ENCODE peak calls at places on chromosomes 1 and 21, in six cellular contexts. One of them, this sample, is unnamed. For H3K4me1, the result is how much of the 10 kb centered on the place peaks cover.

GRCh38 chr1:28297826-28298225 is 31.0 kb upstream of the MED18 start:
- DNase-seq in ovary: no peak
- DNase-seq in A673: no peak
- DNase-seq in breast epithelium: no peak
- DNase-seq in suprapubic skin: no peak
- DNase-seq in cardiac muscle cell: no peak
- DNase-seq in this sample: no peak

GRCh38 chr1:107883562-107883961 is 81.4 kb downstream of the VAV3 start:
- DNase-seq in breast epithelium: no peak
- DNase-seq in cardiac muscle cell: peak
- DNase-seq in A673: no peak
- DNase-seq in suprapubic skin: no peak
- DNase-seq in ovary: no peak
- DNase-seq in this sample: no peak

GRCh38 chr1:202861420-202862121 is 27.4 kb downstream of the RABIF start:
- DNase-seq in suprapubic skin: peak
- DNase-seq in cardiac muscle cell: peak
- DNase-seq in breast epithelium: peak
- DNase-seq in ovary: peak
- DNase-seq in A673: peak
- DNase-seq in this sample: peak

GRCh38 chr1:207076181-207076949 is 12.3 kb upstream of the C4BPB start:
- DNase-seq in ovary: no peak
- DNase-seq in breast epithelium: no peak
- DNase-seq in suprapubic skin: no peak
- DNase-seq in cardiac muscle cell: no peak
- DNase-seq in A673: no peak
- DNase-seq in this sample: no peak

GRCh38 chr1:200351826-200352549 is 57.8 kb downstream of the ZNF281 start:
- DNase-seq in breast epithelium: no peak
- DNase-seq in ovary: no peak
- DNase-seq in cardiac muscle cell: no peak
- DNase-seq in A673: no peak
- DNase-seq in suprapubic skin: no peak
- DNase-seq in this sample: no peak

GRCh38 chr1:231278100-231278790 is 37.2 kb downstream of the GNPAT start:
- DNase-seq in breast epithelium: peak
- DNase-seq in ovary: no peak
- DNase-seq in A673: peak
- DNase-seq in cardiac muscle cell: peak
- DNase-seq in suprapubic skin: no peak
- DNase-seq in this sample: no peak

GRCh38 chr1:151210830-151211229 is 12.5 kb downstream of the PIP5K1A start:
- DNase-seq in A673: no peak
- DNase-seq in cardiac muscle cell: no peak
- DNase-seq in breast epithelium: no peak
- DNase-seq in suprapubic skin: no peak
- DNase-seq in ovary: no peak
- DNase-seq in this sample: no peak

GRCh38 chr1:231613419-231614349 is 12.9 kb upstream of the DISC1 start:
- DNase-seq in breast epithelium: no peak
- DNase-seq in A673: no peak
- DNase-seq in ovary: no peak
- DNase-seq in suprapubic skin: no peak
- DNase-seq in cardiac muscle cell: no peak
- DNase-seq in this sample: no peak

GRCh38 chr1:112956503-112957132 is 622 bp upstream of the SLC16A1 start:
- DNase-seq in cardiac muscle cell: no peak
- DNase-seq in suprapubic skin: peak
- DNase-seq in ovary: no peak
- DNase-seq in breast epithelium: no peak
- DNase-seq in A673: no peak
- DNase-seq in this sample: peak

GRCh38 chr1:3771108-3772026 is 1.2 kb upstream of the SMIM1 start:
- DNase-seq in ovary: peak
- DNase-seq in suprapubic skin: peak
- DNase-seq in A673: no peak
- DNase-seq in cardiac muscle cell: peak
- DNase-seq in breast epithelium: no peak
- DNase-seq in this sample: no peak

GRCh38 chr1:110242731-110243130 is 32.6 kb downstream of the KCNC4 start:
- DNase-seq in A673: no peak
- DNase-seq in suprapubic skin: no peak
- DNase-seq in breast epithelium: no peak
- DNase-seq in ovary: no peak
- DNase-seq in cardiac muscle cell: no peak
- DNase-seq in this sample: no peak

DNA sequence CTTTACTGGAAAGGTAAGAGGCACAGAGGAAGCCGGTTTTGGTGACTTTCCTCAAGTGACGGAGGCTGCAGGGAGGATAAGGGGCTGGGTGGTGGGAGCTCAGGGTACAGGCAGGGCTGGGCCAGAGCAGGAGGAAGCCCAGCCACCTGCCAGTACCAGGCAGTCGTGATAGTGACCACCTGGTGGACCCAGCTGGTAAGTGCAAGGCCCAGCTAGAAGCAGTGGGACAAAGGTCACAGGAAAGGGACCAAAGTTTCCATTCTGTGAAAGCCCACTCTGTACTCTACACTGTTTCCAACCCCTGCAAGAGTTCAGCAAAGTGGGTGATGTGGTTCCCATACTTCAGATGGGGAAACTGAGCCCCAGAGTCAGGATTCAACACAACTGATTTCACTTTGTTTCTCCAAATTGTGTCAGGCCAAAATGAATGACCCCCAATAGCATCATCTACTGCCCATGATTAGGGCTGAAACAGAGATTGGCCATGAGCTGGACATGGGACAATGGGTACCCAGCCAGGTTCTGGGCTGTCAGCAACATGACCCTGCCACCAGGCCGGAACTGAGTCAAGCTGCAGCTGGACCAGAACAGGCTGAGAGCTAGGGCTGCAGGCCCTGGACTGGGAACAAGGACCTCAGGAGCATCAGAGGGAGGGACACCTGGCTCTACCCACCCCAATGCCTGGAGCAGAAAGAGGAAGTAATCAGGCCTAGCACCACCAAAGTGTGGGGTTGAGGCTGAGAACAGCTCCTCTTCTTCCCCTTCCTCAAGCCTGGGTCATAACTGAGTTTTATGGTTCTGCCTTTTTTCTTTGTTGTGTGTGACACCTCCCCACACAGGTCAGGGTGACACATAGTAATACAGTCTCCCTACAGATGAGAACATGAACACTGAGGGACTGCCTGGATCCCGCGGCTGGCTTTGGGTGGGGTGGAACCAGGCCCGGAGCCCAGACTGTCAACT is 50.2 kb downstream of the KCNN3 start:
- DNase-seq in breast epithelium: no peak
- DNase-seq in suprapubic skin: no peak
- DNase-seq in cardiac muscle cell: peak
- DNase-seq in A673: no peak
- DNase-seq in ovary: no peak
- DNase-seq in this sample: no peak
- TF ChIP-seq CTCF in breast epithelium: peak
- TF ChIP-seq CTCF in suprapubic skin: peak
- TF ChIP-seq CTCF in cardiac muscle cell: peak
- TF ChIP-seq CTCF in A673: peak
- TF ChIP-seq CTCF in ovary: no peak
- TF ChIP-seq CTCF in this sample: peak

GRCh38 chr1:15207031-15207828 is 39.8 kb upstream of the FHAD1 start:
- DNase-seq in breast epithelium: no peak
- DNase-seq in cardiac muscle cell: peak
- DNase-seq in suprapubic skin: no peak
- DNase-seq in A673: no peak
- DNase-seq in ovary: no peak
- DNase-seq in this sample: no peak

GRCh38 chr1:15201849-15202551 is 45.0 kb upstream of the FHAD1 start:
- DNase-seq in cardiac muscle cell: no peak
- DNase-seq in ovary: no peak
- DNase-seq in A673: no peak
- DNase-seq in breast epithelium: no peak
- DNase-seq in suprapubic skin: no peak
- DNase-seq in this sample: no peak

GRCh38 chr1:15206418-15207030 is 40.5 kb upstream of the FHAD1 start:
- DNase-seq in suprapubic skin: no peak
- DNase-seq in ovary: no peak
- DNase-seq in breast epithelium: no peak
- DNase-seq in A673: no peak
- DNase-seq in cardiac muscle cell: no peak
- DNase-seq in this sample: no peak

GRCh38 chr1:15205586-15206346 is 41.3 kb upstream of the FHAD1 start:
- DNase-seq in ovary: no peak
- DNase-seq in breast epithelium: no peak
- DNase-seq in A673: no peak
- DNase-seq in cardiac muscle cell: no peak
- DNase-seq in suprapubic skin: no peak
- DNase-seq in this sample: no peak

DNA sequence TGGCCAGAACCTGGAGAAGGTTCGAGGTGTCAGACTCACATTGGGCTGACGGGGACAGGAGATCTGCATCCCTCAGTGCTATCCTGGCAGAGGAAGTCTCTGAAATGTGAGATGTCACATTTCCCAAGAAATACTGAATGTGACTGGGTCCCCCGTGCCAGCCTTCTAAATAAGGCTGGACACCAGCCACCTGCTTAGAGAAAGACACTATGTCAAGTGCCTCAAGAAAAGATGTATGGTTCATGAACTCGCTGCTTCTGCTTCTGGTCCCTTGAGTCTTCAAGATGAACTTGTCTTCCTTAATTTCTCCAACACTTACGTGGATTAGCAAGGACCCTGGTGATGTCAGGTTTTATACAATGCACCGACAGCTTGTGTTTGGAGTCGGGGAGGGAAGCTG is 42.1 kb upstream of the FHAD1 start:
- DNase-seq in cardiac muscle cell: no peak
- DNase-seq in suprapubic skin: no peak
- DNase-seq in breast epithelium: no peak
- DNase-seq in ovary: no peak
- DNase-seq in A673: no peak
- DNase-seq in this sample: no peak
- H3K4me1 ChIP-seq in cardiac muscle cell: under half
- H3K4me1 ChIP-seq in suprapubic skin: under half
- H3K4me1 ChIP-seq in breast epithelium: under half
- H3K4me1 ChIP-seq in ovary: under half
- H3K4me1 ChIP-seq in A673: under half
- H3K4me1 ChIP-seq in this sample: under half

GRCh38 chr21:32574946-32575925 is 10.1 kb downstream of the TCP10L start:
- DNase-seq in ovary: no peak
- DNase-seq in breast epithelium: no peak
- DNase-seq in A673: no peak
- DNase-seq in suprapubic skin: no peak
- DNase-seq in cardiac muscle cell: no peak
- DNase-seq in this sample: no peak

GRCh38 chr21:32576011-32576410 is 9.3 kb downstream of the TCP10L start:
- DNase-seq in cardiac muscle cell: no peak
- DNase-seq in ovary: no peak
- DNase-seq in A673: no peak
- DNase-seq in breast epithelium: no peak
- DNase-seq in suprapubic skin: no peak
- DNase-seq in this sample: no peak

GRCh38 chr21:32580949-32581348 is 4.4 kb downstream of the TCP10L start:
- DNase-seq in A673: no peak
- DNase-seq in cardiac muscle cell: no peak
- DNase-seq in breast epithelium: no peak
- DNase-seq in suprapubic skin: no peak
- DNase-seq in ovary: no peak
- DNase-seq in this sample: no peak

GRCh38 chr21:32581732-32582131 is 3.6 kb downstream of the TCP10L start:
- DNase-seq in A673: no peak
- DNase-seq in breast epithelium: no peak
- DNase-seq in ovary: no peak
- DNase-seq in cardiac muscle cell: no peak
- DNase-seq in suprapubic skin: no peak
- DNase-seq in this sample: no peak

GRCh38 chr21:32578107-32578691 is 7.1 kb downstream of the TCP10L start:
- DNase-seq in cardiac muscle cell: peak
- DNase-seq in ovary: no peak
- DNase-seq in breast epithelium: no peak
- DNase-seq in suprapubic skin: no peak
- DNase-seq in A673: peak
- DNase-seq in this sample: no peak
- TF ChIP-seq CTCF in cardiac muscle cell: peak
- TF ChIP-seq CTCF in ovary: no peak
- TF ChIP-seq CTCF in breast epithelium: no peak
- TF ChIP-seq CTCF in suprapubic skin: peak
- TF ChIP-seq CTCF in A673: peak
- TF ChIP-seq CTCF in this sample: no peak

GRCh38 chr1:204459706-204460105 is 34.9 kb downstream of the PIK3C2B start:
- DNase-seq in ovary: no peak
- DNase-seq in A673: peak
- DNase-seq in suprapubic skin: no peak
- DNase-seq in breast epithelium: no peak
- DNase-seq in cardiac muscle cell: no peak
- DNase-seq in this sample: no peak

GRCh38 chr1:204460346-204460745 is 34.3 kb downstream of the PIK3C2B start:
- DNase-seq in ovary: no peak
- DNase-seq in cardiac muscle cell: no peak
- DNase-seq in breast epithelium: no peak
- DNase-seq in A673: no peak
- DNase-seq in suprapubic skin: no peak
- DNase-seq in this sample: no peak

GRCh38 chr1:204462229-204462561 is 32.4 kb downstream of the PIK3C2B start:
- DNase-seq in cardiac muscle cell: no peak
- DNase-seq in suprapubic skin: no peak
- DNase-seq in breast epithelium: no peak
- DNase-seq in ovary: no peak
- DNase-seq in A673: no peak
- DNase-seq in this sample: no peak

GRCh38 chr1:204463125-204464060 is 31.2 kb downstream of the PIK3C2B start:
- DNase-seq in ovary: no peak
- DNase-seq in cardiac muscle cell: no peak
- DNase-seq in suprapubic skin: no peak
- DNase-seq in breast epithelium: no peak
- DNase-seq in A673: no peak
- DNase-seq in this sample: no peak

DNA sequence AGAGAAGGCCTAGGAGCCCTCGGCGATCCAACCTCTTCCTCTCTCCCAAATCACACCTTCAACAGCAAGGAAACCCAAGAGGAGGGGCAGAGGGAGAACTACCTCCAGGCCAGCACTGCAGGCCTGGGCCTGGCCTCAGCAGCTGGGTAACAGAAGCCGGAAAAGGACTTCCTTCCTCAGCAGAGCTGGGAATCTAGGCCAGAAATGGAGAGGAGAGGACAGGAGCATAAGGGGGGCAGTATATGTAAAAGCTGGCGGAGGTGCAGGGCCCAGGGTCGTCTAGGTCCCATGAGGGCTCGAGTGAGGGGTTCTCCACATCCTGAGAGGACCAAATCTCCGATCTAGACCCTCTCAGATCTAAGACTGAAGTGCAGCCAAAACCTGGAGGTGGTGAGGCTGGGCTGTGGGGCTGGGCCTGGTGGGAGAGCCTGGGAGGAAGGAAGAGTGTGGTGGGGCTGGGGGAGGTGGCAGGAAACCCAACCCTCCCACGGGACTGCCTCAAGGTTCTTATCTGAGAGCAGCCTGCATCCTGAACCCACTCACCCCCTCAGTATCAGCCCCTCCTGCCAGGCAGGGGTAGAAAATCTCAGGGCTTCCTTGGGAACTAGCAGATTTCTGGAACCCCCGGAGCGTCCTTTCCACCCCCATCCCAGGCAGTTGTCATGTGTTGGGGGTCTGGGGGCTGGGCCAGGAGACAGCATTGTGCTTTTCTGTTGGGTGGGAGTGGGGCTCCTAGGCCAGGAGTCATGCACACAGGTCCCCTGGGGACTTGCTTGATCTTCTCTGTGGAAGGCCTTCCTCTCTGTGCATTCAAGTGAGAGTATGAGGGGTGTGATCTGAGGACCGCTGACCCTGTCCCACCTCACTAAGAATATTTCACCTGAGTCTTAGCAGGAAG is 33.0 kb downstream of the PIK3C2B start:
- DNase-seq in suprapubic skin: no peak
- DNase-seq in cardiac muscle cell: no peak
- DNase-seq in breast epithelium: no peak
- DNase-seq in A673: peak
- DNase-seq in ovary: no peak
- DNase-seq in this sample: no peak
- H3K4me1 ChIP-seq in suprapubic skin: half or more
- H3K4me1 ChIP-seq in cardiac muscle cell: under half
- H3K4me1 ChIP-seq in breast epithelium: under half
- H3K4me1 ChIP-seq in A673: half or more
- H3K4me1 ChIP-seq in ovary: under half
- H3K4me1 ChIP-seq in this sample: half or more